ENCODE peak calls at places on chromosomes 5 and 9, in four cellular contexts. Y, P, N and X are unnamed samples.

GRCh38 chr5:126918624-126918957 is 111.8 kb downstream of the MARCHF3 start:
- DNase-seq in Y (no peak), P (no peak), N (no peak), X (no peak)

GRCh38 chr5:177402271-177403043 is 2.0 kb upstream of the PFN3 start:
- DNase-seq in Y (peak; percentile 82), P (no peak), N (no peak), X (no peak)

GRCh38 chr9:125626187-125626586 is 80.8 kb downstream of the MAPKAP1 start:
- DNase-seq in Y (no peak), P (no peak), N (peak; percentile 15), X (no peak)

GRCh38 chr9:111986035-111986556 is 89.5 kb downstream of the UGCG start:
- DNase-seq in Y (no peak), P (no peak), N (no peak), X (no peak)

GRCh38 chr5:144139586-144139985 is 30.9 kb downstream of the YIPF5 start:
- DNase-seq in Y (no peak), P (no peak), N (no peak), X (no peak)

GRCh38 chr5:96817496-96817895 is 9.8 kb upstream of the ERAP1 start:
- DNase-seq in Y (no peak), P (no peak), N (no peak), X (no peak)

GRCh38 chr9:114484854-114485443 is 20.3 kb downstream of the WHRN start:
- DNase-seq in Y (peak; percentile 73), P (no peak), N (peak; percentile 67), X (no peak)

GRCh38 chr5:43643327-43643726 is 40.3 kb downstream of the NNT start:
- DNase-seq in Y (no peak), P (no peak), N (no peak), X (no peak)

GRCh38 chr5:60883229-60883628 is 39.2 kb upstream of the ELOVL7 start:
- DNase-seq in Y (peak; percentile 6), P (peak; percentile 29), N (no peak), X (no peak)

GRCh38 chr9:85430659-85431370 is 310.9 kb downstream of the AGTPBP1 start:
- DNase-seq in Y (no peak), P (no peak), N (no peak), X (no peak)

GRCh38 chr9:76018244-76018643 is 127.8 kb downstream of the PCSK5 start:
- DNase-seq in Y (no peak), P (no peak), N (no peak), X (no peak)

GRCh38 chr5:85049020-85049419 is 664.3 kb upstream of the EDIL3 start:
- DNase-seq in Y (peak; percentile 8), P (peak; percentile 4), N (no peak), X (no peak)

GRCh38 chr5:60205071-60205470 is 311.5 kb upstream of the PDE4D start:
- DNase-seq in Y (no peak), P (peak; percentile 31), N (no peak), X (no peak)

GRCh38 chr5:17235736-17236330 is 18.4 kb downstream of the BASP1 start:
- DNase-seq in Y (no peak), P (no peak), N (no peak), X (no peak)
- TF ChIP-seq TCF7L2 in Y (no peak), P (no peak), N (no peak), X (no peak)

DNA sequence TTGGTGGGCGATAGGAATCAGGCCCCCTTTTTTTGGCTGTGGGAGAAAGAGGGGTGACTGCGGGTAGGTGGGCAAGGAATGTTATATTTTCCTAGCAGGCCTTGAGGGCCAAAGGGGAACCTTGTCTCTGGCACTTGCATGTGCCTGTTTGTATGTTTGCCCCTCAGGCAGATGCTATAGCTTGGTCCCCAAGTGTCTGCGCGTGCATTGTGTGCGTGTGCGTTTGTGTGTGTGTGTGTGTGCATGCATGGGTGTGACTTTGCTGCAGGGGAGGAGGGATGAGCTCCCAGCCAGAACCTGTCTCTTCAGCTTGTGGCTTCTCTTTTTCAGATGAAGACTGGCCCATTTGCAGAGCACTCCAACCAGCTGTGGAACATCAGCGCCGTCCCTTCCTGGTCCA is 30.9 kb downstream of the PTPA start:
- DNase-seq in Y (no peak), P (no peak), N (no peak), X (no peak)
- TF ChIP-seq TCF7L2 in Y (no peak), P (no peak), N (no peak), X (no peak)

GRCh38 chr9:110282023-110282766 is 25.9 kb upstream of the TXN start:
- DNase-seq in Y (no peak), P (peak; percentile 28), N (no peak), X (no peak)

GRCh38 chr9:110282767-110283136 is 26.4 kb upstream of the TXN start:
- DNase-seq in Y (no peak), P (no peak), N (no peak), X (no peak)

GRCh38 chr9:110276827-110277226 is 20.5 kb upstream of the TXN start:
- DNase-seq in Y (no peak), P (no peak), N (no peak), X (no peak)

GRCh38 chr9:110283736-110284135 is 27.4 kb upstream of the TXN start:
- DNase-seq in Y (no peak), P (no peak), N (no peak), X (no peak)

DNA sequence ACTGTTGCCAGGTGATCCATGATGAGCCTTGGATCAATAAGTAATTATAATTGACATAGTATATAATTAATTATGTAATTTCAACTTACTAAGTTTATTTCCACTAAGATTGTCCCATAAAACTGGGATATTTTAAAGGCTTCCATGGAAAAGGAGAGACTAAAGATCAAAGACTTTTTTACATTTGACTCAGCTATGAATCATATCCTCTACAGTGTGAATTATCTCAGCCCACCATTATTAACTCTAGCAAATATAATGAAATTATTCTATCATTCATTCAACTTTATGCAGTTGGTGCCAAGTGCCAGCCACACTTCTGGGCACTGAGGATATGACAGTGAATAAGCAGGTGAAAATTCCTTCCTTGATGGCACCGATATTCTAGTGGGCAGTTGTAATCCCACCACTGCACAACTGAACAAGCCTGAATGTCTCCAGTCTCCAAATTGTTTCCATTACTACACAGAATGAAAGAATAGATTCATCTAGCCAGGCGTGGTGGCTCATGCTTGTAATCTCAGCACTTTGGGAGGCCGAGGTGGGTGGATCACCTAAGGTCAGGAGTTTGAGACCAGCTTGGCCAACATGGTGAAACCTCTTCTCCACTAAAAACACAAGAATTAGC is 21.9 kb upstream of the TXN start:
- DNase-seq in Y (peak; percentile 61), P (no peak), N (no peak), X (no peak)
- TF ChIP-seq TCF7L2 in Y (peak; percentile 63), P (no peak), N (no peak), X (no peak)

DNA sequence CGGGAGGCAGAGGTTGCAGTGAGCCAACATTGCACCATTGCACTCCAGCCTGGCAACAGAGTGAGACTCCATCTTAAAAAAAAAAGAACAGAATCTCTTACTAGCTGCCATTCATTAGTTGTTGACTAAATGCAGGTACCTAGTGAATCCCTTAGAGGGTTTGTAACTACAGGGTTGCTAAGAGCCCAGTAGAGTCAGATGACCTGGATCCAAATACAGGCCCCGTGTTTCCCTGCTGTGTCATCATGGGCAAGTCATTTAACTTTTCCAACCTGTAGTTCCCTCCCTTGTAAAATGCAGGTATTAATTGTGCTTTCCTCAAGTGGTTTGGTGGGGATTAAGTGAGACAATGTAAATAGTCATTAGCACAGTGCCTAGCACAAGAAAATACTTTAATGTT is 32.8 kb downstream of the PLAC8L1 start:
- DNase-seq in Y (no peak), P (no peak), N (no peak), X (no peak)
- TF ChIP-seq TCF7L2 in Y (no peak), P (no peak), N (no peak), X (no peak)

GRCh38 chr9:126974604-126975003 is 60.0 kb downstream of the RALGPS1 start:
- DNase-seq in Y (no peak), P (no peak), N (no peak), X (no peak)
- TF ChIP-seq TCF7L2 in Y (no peak), P (no peak), N (no peak), X (no peak)

GRCh38 chr5:74116266-74116665 is 490.3 kb downstream of the ARHGEF28 start:
- DNase-seq in Y (no peak), P (no peak), N (no peak), X (no peak)
- TF ChIP-seq TCF7L2 in Y (no peak), P (no peak), N (no peak), X (no peak)

GRCh38 chr5:9156282-9156681 is 389.6 kb downstream of the SEMA5A start:
- DNase-seq in Y (no peak), P (no peak), N (no peak), X (no peak)
- TF ChIP-seq TCF7L2 in Y (no peak), P (no peak), N (no peak), X (no peak)

GRCh38 chr5:151556808-151557207 is 34.3 kb downstream of the FAT2 start:
- DNase-seq in Y (no peak), P (no peak), N (no peak), X (no peak)
- TF ChIP-seq TCF7L2 in Y (no peak), P (no peak), N (no peak), X (no peak)

DNA sequence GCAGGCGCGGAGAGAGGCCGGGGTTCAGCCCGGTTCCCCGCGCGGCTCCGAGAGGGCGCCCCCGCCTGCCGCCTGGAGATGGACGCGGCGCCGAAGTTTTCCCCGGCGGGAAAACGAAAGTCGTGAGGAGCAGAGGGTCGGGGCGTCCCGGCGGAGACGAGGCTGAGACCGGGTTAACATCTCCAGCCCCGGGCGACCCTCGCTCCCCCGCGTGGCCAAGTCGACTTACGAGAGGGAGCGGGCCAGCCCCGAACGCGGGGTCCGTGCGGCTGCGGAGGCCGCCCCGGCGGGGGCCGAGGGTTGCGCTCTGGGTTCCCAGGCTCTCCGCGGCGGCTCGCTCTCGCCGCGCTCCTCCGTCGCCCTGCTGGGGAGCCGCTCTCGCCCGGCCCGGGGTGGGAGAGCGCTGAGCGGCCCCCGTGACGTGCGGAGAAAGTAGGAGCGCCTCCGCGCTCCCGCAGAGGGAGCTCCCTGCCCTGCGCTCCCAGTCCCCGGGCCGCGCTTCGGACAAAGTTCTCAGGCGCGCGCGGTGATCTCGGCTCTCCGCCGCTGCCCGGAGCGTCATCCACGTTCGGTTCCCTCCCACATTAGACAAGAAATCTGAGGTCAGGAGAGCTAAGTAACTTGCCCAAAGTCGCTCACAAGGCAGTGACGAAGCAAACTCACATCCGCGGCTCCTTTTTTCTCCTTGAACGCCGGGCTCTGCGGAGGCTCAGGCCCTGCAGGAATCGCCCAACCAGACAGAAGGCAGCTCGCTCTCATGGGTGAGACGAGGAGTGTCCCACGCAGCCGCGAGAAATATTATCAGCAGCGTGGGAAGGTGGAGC is 1.1 kb upstream of the GCNT4 start:
- DNase-seq in Y (no peak), P (peak; percentile 16), N (no peak), X (no peak)
- TF ChIP-seq TCF7L2 in Y (no peak), P (no peak), N (no peak), X (peak; percentile 82)